ENCODE peak calls at places on chromosomes 3 and 15, in five cellular contexts. J, M, Q, T and B are unnamed samples. For H3K4me1, the result is how much of the 10 kb centered on the place peaks cover.

GRCh38 chr15:39591141-39591895 is 10.4 kb downstream of the THBS1 start:
- DNase-seq in Q (no peak), J (no peak), M (no peak), T (no peak), B (no peak)

GRCh38 chr3:16770021-16770420 is 114.7 kb upstream of the PLCL2 start:
- DNase-seq in M (no peak), T (no peak), J (no peak), Q (no peak), B (no peak)

GRCh38 chr15:42491540-42492225 is 742 bp upstream of the ZNF106 start:
- DNase-seq in J (peak), M (no peak), T (no peak), Q (no peak), B (no peak)

GRCh38 chr3:159418571-159419526 is 569.8 kb upstream of the IL12A start:
- DNase-seq in T (no peak), M (no peak), J (peak), Q (no peak), B (no peak)

GRCh38 chr3:128950223-128950938 is 43.5 kb downstream of the CFAP92 start:
- DNase-seq in J (peak), T (no peak), M (no peak), Q (no peak), B (no peak)

GRCh38 chr3:50674349-50675178 is at the start of gene DOCK3:
- DNase-seq in T (no peak), M (peak), J (no peak), Q (peak), B (peak)

GRCh38 chr3:13463618-13464400 is 16.3 kb upstream of the HDAC11 start:
- DNase-seq in T (no peak), Q (no peak), J (no peak), M (peak), B (no peak)

GRCh38 chr3:32392530-32393302 is 1.1 kb downstream of the CMTM7 start:
- DNase-seq in J (peak), T (peak), M (peak), Q (peak), B (peak)

GRCh38 chr15:43928152-43928551 is 101.3 kb downstream of the WDR76 start:
- DNase-seq in J (no peak), T (no peak), Q (no peak), M (no peak), B (no peak)

GRCh38 chr15:91311986-91312385 is 211.9 kb downstream of the SV2B start:
- DNase-seq in T (no peak), M (no peak), Q (no peak), J (no peak), B (peak)

GRCh38 chr3:69925506-69925905 is 74.0 kb upstream of the SAMMSON start:
- DNase-seq in T (no peak), J (no peak), M (no peak), Q (no peak), B (no peak)

GRCh38 chr3:129827765-129828164 is 65.7 kb downstream of the TMCC1 start:
- DNase-seq in Q (no peak), M (no peak), J (no peak), T (no peak), B (peak)

GRCh38 chr3:117518385-117518784 is 808.8 kb downstream of the TUSC7 start:
- DNase-seq in Q (no peak), M (no peak), T (no peak), J (peak), B (no peak)

GRCh38 chr15:71725215-71725955 is 85.0 kb upstream of the NR2E3 start:
- DNase-seq in Q (no peak), J (no peak), T (no peak), M (no peak), B (no peak)

GRCh38 chr15:90460142-90460824 is 69.4 kb upstream of the CRTC3 start:
- DNase-seq in M (no peak), T (peak), Q (no peak), J (no peak), B (no peak)

GRCh38 chr15:31402003-31402402 is 75.4 kb downstream of the KLF13 start:
- DNase-seq in Q (no peak), M (no peak), J (no peak), T (no peak), B (no peak)

GRCh38 chr3:13045904-13046568 is 27.2 kb downstream of the IQSEC1 start:
- DNase-seq in T (no peak), M (no peak), Q (no peak), J (no peak), B (no peak)

GRCh38 chr15:32872606-32873291 is 154.9 kb downstream of the GREM1 start:
- DNase-seq in J (no peak), T (peak), M (peak), Q (no peak), B (no peak)

GRCh38 chr3:131796558-131796957 is 238.3 kb downstream of the CPNE4 start:
- DNase-seq in M (no peak), Q (no peak), T (no peak), J (no peak), B (no peak)

GRCh38 chr3:44208086-44208485 is 33.6 kb upstream of the TOPAZ1 start:
- DNase-seq in J (no peak), T (no peak), Q (no peak), M (no peak), B (peak)

GRCh38 chr15:58551084-58551763 is 119.4 kb downstream of the LIPC start:
- DNase-seq in Q (no peak), M (no peak), J (no peak), T (no peak), B (peak)

GRCh38 chr3:69776926-69777581 is 37.8 kb downstream of the MITF start:
- DNase-seq in Q (no peak), T (no peak), J (no peak), M (no peak), B (no peak)

GRCh38 chr3:38604246-38604645 is 45.2 kb downstream of the SCN5A start:
- DNase-seq in T (no peak), M (no peak), Q (no peak), J (no peak), B (no peak)

GRCh38 chr3:76222115-76222652 is 436.8 kb upstream of the ZNF717 start:
- DNase-seq in M (no peak), T (no peak), Q (no peak), J (no peak), B (no peak)

GRCh38 chr15:34699968-34700640 is 54.7 kb downstream of the GJD2 start:
- DNase-seq in T (no peak), Q (no peak), J (no peak), M (no peak), B (no peak)

GRCh38 chr3:13338231-13338630 is 81.9 kb downstream of the NUP210 start:
- DNase-seq in T (no peak), Q (no peak), M (no peak), J (peak), B (no peak)

GRCh38 chr15:44427756-44428724 is 611 bp downstream of the CTDSPL2 start:
- DNase-seq in J (peak), M (peak), Q (no peak), T (no peak), B (no peak)

GRCh38 chr3:187319699-187320302 is 28.3 kb upstream of the MASP1 start:
- DNase-seq in J (peak), M (peak), T (peak), Q (peak), B (peak)

GRCh38 chr15:80265021-80265420 is 13.0 kb upstream of the CTXND1 start:
- DNase-seq in T (no peak), Q (no peak), M (peak), J (no peak), B (no peak)

GRCh38 chr3:18127864-18128185 is 297.3 kb downstream of the SATB1 start:
- DNase-seq in Q (no peak), M (no peak), J (no peak), T (no peak), B (no peak)

GRCh38 chr3:164018500-164018899 is 1059.8 kb downstream of the SI start:
- DNase-seq in M (no peak), Q (no peak), J (no peak), T (no peak), B (no peak)

GRCh38 chr3:102662223-102662622 is 227.4 kb downstream of the ZPLD1 start:
- DNase-seq in M (no peak), J (no peak), Q (no peak), T (no peak), B (no peak)

GRCh38 chr3:158804441-158804840 is 2.6 kb downstream of the MFSD1 start:
- DNase-seq in Q (no peak), M (no peak), J (no peak), T (no peak), B (no peak)

GRCh38 chr15:66502491-66502890 is 2.2 kb downstream of the RPL4 start:
- DNase-seq in J (no peak), M (no peak), T (no peak), Q (no peak), B (no peak)
- H3K4me1 ChIP-seq in J (half or more), M (under half), T (under half), Q (under half), B (under half)

GRCh38 chr3:10770547-10770946 is 45.5 kb upstream of the SLC6A11 start:
- DNase-seq in T (no peak), J (no peak), M (no peak), Q (no peak), B (no peak)
- H3K4me1 ChIP-seq in T (under half), J (under half), M (under half), Q (under half), B (under half)

GRCh38 chr3:149010504-149010951 is 19.2 kb downstream of the GYG1 start:
- DNase-seq in M (no peak), J (no peak), T (no peak), Q (no peak), B (no peak)
- H3K4me1 ChIP-seq in M (under half), J (under half), T (under half), Q (under half), B (under half)

GRCh38 chr15:60649845-60650548 is 171.1 kb upstream of the ICE2 start:
- DNase-seq in T (no peak), M (no peak), J (no peak), Q (no peak), B (no peak)
- H3K4me1 ChIP-seq in T (under half), M (under half), J (under half), Q (under half), B (under half)

GRCh38 chr3:63967675-63968611 is 55.4 kb downstream of the PSMD6 start:
- DNase-seq in Q (peak), J (no peak), T (peak), M (peak), B (peak)

GRCh38 chr3:63964287-63965073 is 52.3 kb upstream of the SCAANT1 start:
- DNase-seq in Q (no peak), M (no peak), T (no peak), J (no peak), B (no peak)

GRCh38 chr3:63968612-63969350 is 54.5 kb downstream of the PSMD6 start:
- DNase-seq in J (no peak), M (no peak), Q (no peak), T (no peak), B (no peak)

GRCh38 chr3:63966007-63966406 is 53.8 kb upstream of the SCAANT1 start:
- DNase-seq in T (no peak), Q (no peak), M (no peak), J (no peak), B (no peak)

DNA sequence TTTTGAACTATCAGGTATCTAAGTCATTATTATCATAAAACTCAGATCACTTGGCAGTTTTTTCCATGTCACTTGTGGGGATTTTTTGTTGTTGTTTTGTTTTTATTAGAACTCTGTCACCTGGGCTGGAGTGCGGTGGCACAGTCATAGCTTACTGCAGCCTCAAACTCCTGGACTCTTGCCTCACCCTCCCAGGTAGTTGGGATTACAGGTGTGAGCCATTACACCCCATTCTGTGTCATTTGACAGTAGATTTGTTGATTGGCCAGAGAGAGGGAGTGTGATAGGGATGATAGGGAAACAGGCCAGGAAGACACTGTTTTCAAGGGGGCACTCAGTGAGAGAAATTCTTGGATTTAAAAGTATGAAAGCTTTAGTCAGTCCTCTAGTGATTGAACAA is 54.7 kb upstream of the SCAANT1 start:
- DNase-seq in Q (no peak), M (no peak), T (no peak), J (no peak), B (no peak)
- H3K4me1 ChIP-seq in Q (half or more), M (half or more), T (under half), J (under half), B (under half)

GRCh38 chr15:64459382-64459781 is 996 bp upstream of the ZNF609 start:
- DNase-seq in Q (no peak), T (no peak), J (no peak), M (no peak), B (no peak)

GRCh38 chr15:64460737-64461576 is 579 bp downstream of the ZNF609 start:
- DNase-seq in M (peak), Q (peak), J (peak), T (peak), B (peak)

GRCh38 chr15:64461577-64462162 is 1.3 kb downstream of the ZNF609 start:
- DNase-seq in T (no peak), J (peak), M (no peak), Q (peak), B (no peak)

GRCh38 chr15:64462492-64462891 is 2.1 kb downstream of the ZNF609 start:
- DNase-seq in Q (no peak), T (no peak), M (no peak), J (no peak), B (no peak)

GRCh38 chr15:64460206-64460736 is at the start of gene ZNF609:
- DNase-seq in J (peak), M (peak), Q (peak), T (peak), B (peak)
- H3K4me1 ChIP-seq in J (under half), M (under half), Q (under half), T (under half), B (half or more)

GRCh38 chr3:184780981-184781515 is 30.9 kb upstream of the VPS8 start:
- DNase-seq in M (no peak), T (no peak), Q (no peak), J (no peak), B (no peak)
- H3K4me1 ChIP-seq in M (under half), T (under half), Q (under half), J (under half), B (under half)

GRCh38 chr15:63544253-63545026 is 40.0 kb downstream of the USP3 start:
- DNase-seq in T (no peak), Q (no peak), J (no peak), M (no peak), B (no peak)
- H3K4me1 ChIP-seq in T (under half), Q (under half), J (under half), M (under half), B (under half)